ENCODE peak calls at places on chromosomes 12 and 14, in four cellular contexts. One of them, this sample, is unnamed.

GRCh38 chr12:107352347-107353081 is 259.2 kb upstream of the CRY1 start:
- DNase-seq in lower lobe of right lung: no peak
- DNase-seq in fibroblast of villous mesenchyme: no peak
- DNase-seq in astrocyte: no peak
- DNase-seq in this sample: peak

GRCh38 chr12:105659355-105660075 is 329.0 kb downstream of the C12orf75 start:
- DNase-seq in lower lobe of right lung: no peak
- DNase-seq in fibroblast of villous mesenchyme: no peak
- DNase-seq in astrocyte: peak
- DNase-seq in this sample: peak

GRCh38 chr12:19130224-19131019 is 889 bp downstream of the PLEKHA5 start:
- DNase-seq in lower lobe of right lung: peak
- DNase-seq in fibroblast of villous mesenchyme: no peak
- DNase-seq in astrocyte: peak
- DNase-seq in this sample: peak

GRCh38 chr12:50620050-50620974 is 115.5 kb downstream of the DIP2B start:
- DNase-seq in lower lobe of right lung: no peak
- DNase-seq in fibroblast of villous mesenchyme: peak
- DNase-seq in astrocyte: peak
- DNase-seq in this sample: peak

GRCh38 chr12:118102070-118102469 is 1.7 kb downstream of the VSIG10 start:
- DNase-seq in lower lobe of right lung: no peak
- DNase-seq in fibroblast of villous mesenchyme: no peak
- DNase-seq in astrocyte: no peak
- DNase-seq in this sample: peak

GRCh38 chr12:37547611-37548010 is 769.0 kb upstream of the ALG10B start:
- DNase-seq in lower lobe of right lung: no peak
- DNase-seq in fibroblast of villous mesenchyme: no peak
- DNase-seq in astrocyte: no peak
- DNase-seq in this sample: no peak

GRCh38 chr12:11697670-11698387 is 48.4 kb downstream of the ETV6 start:
- DNase-seq in lower lobe of right lung: no peak
- DNase-seq in fibroblast of villous mesenchyme: peak
- DNase-seq in astrocyte: peak
- DNase-seq in this sample: peak

GRCh38 chr12:6430124-6430989 is 14.4 kb upstream of the CD27 start:
- DNase-seq in lower lobe of right lung: peak
- DNase-seq in fibroblast of villous mesenchyme: peak
- DNase-seq in astrocyte: peak
- DNase-seq in this sample: peak

GRCh38 chr14:52314521-52315354 is 626 bp downstream of the PTGER2 start:
- DNase-seq in lower lobe of right lung: peak
- DNase-seq in fibroblast of villous mesenchyme: no peak
- DNase-seq in astrocyte: no peak
- DNase-seq in this sample: no peak

GRCh38 chr14:75242546-75243273 is 35.9 kb upstream of the FOS start:
- DNase-seq in lower lobe of right lung: peak
- DNase-seq in fibroblast of villous mesenchyme: peak
- DNase-seq in astrocyte: peak
- DNase-seq in this sample: peak

GRCh38 chr12:52319097-52319496 is 2.1 kb downstream of the KRT83 start:
- DNase-seq in lower lobe of right lung: no peak
- DNase-seq in fibroblast of villous mesenchyme: no peak
- DNase-seq in astrocyte: no peak
- DNase-seq in this sample: peak
- TF ChIP-seq CTCF in lower lobe of right lung: no peak
- TF ChIP-seq CTCF in fibroblast of villous mesenchyme: no peak
- TF ChIP-seq CTCF in astrocyte: no peak
- TF ChIP-seq CTCF in this sample: peak

GRCh38 chr14:70622111-70622712 is 19.5 kb upstream of the TTC9 start:
- DNase-seq in lower lobe of right lung: no peak
- DNase-seq in fibroblast of villous mesenchyme: peak
- DNase-seq in astrocyte: peak
- DNase-seq in this sample: peak
- TF ChIP-seq CTCF in lower lobe of right lung: peak
- TF ChIP-seq CTCF in fibroblast of villous mesenchyme: peak
- TF ChIP-seq CTCF in astrocyte: peak
- TF ChIP-seq CTCF in this sample: peak

DNA sequence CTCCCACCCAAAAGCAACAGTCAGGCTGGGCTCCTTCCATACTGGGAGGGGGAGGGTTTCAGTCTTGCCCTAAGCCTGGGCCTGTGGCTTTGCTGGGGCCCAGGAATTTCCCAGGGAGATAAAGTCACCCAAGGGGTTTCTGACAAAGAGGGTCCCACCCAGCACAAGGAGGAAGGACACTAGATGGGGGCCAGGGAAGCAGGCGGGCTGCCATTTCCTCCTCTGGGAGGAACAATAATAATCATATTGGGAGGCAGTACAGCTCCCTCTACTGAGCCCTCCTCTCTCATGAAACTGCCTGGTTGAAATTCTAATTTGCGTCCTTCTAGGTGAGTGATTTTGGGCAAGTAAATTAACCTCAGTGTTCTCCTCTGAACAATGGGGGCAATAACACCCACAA is 7.9 kb downstream of the SLC8B1 start:
- DNase-seq in lower lobe of right lung: no peak
- DNase-seq in fibroblast of villous mesenchyme: no peak
- DNase-seq in astrocyte: no peak
- DNase-seq in this sample: no peak
- TF ChIP-seq CTCF in lower lobe of right lung: no peak
- TF ChIP-seq CTCF in fibroblast of villous mesenchyme: peak
- TF ChIP-seq CTCF in astrocyte: no peak
- TF ChIP-seq CTCF in this sample: no peak

GRCh38 chr12:92075425-92075891 is 70.2 kb downstream of the BTG1 start:
- DNase-seq in lower lobe of right lung: no peak
- DNase-seq in fibroblast of villous mesenchyme: peak
- DNase-seq in astrocyte: peak
- DNase-seq in this sample: no peak

GRCh38 chr12:92070864-92071445 is 74.7 kb downstream of the BTG1 start:
- DNase-seq in lower lobe of right lung: no peak
- DNase-seq in fibroblast of villous mesenchyme: peak
- DNase-seq in astrocyte: no peak
- DNase-seq in this sample: peak

GRCh38 chr12:92074889-92075288 is 70.8 kb downstream of the BTG1 start:
- DNase-seq in lower lobe of right lung: no peak
- DNase-seq in fibroblast of villous mesenchyme: no peak
- DNase-seq in astrocyte: no peak
- DNase-seq in this sample: no peak

GRCh38 chr12:92070054-92070863 is 75.4 kb downstream of the BTG1 start:
- DNase-seq in lower lobe of right lung: no peak
- DNase-seq in fibroblast of villous mesenchyme: peak
- DNase-seq in astrocyte: no peak
- DNase-seq in this sample: no peak

GRCh38 chr12:92073123-92073522 is 72.5 kb downstream of the BTG1 start:
- DNase-seq in lower lobe of right lung: no peak
- DNase-seq in fibroblast of villous mesenchyme: no peak
- DNase-seq in astrocyte: no peak
- DNase-seq in this sample: no peak
- TF ChIP-seq CTCF in lower lobe of right lung: no peak
- TF ChIP-seq CTCF in fibroblast of villous mesenchyme: no peak
- TF ChIP-seq CTCF in astrocyte: no peak
- TF ChIP-seq CTCF in this sample: no peak